ENCODE peak calls at places on chromosomes 5 and 9, in four cellular contexts. One of them, this sample, is unnamed.

GRCh38 chr9:33443504-33444154 is 3.8 kb downstream of the AQP3 start:
- DNase-seq in A549: no peak
- DNase-seq in fibroblast of mammary gland: no peak
- DNase-seq in CD8-positive, alpha-beta T cell: no peak
- DNase-seq in this sample: no peak

GRCh38 chr5:172760933-172761332 is 10.1 kb downstream of the DUSP1 start:
- DNase-seq in A549: no peak
- DNase-seq in fibroblast of mammary gland: no peak
- DNase-seq in CD8-positive, alpha-beta T cell: no peak
- DNase-seq in this sample: no peak

GRCh38 chr5:65248896-65249295 is 232.8 kb downstream of the ADAMTS6 start:
- DNase-seq in A549: no peak
- DNase-seq in fibroblast of mammary gland: no peak
- DNase-seq in CD8-positive, alpha-beta T cell: no peak
- DNase-seq in this sample: no peak

GRCh38 chr9:96139592-96140251 is 162.3 kb downstream of the HSD17B3 start:
- DNase-seq in A549: no peak
- DNase-seq in fibroblast of mammary gland: peak
- DNase-seq in CD8-positive, alpha-beta T cell: no peak
- DNase-seq in this sample: peak

GRCh38 chr9:22103650-22104575 is 94.8 kb upstream of the CDKN2B start:
- DNase-seq in A549: no peak
- DNase-seq in fibroblast of mammary gland: peak
- DNase-seq in CD8-positive, alpha-beta T cell: no peak
- DNase-seq in this sample: peak

GRCh38 chr9:7592321-7593319 is 207.0 kb downstream of the DMAC1 start:
- DNase-seq in A549: no peak
- DNase-seq in fibroblast of mammary gland: no peak
- DNase-seq in CD8-positive, alpha-beta T cell: no peak
- DNase-seq in this sample: no peak

GRCh38 chr9:12838546-12838945 is 63.7 kb downstream of the LURAP1L start:
- DNase-seq in A549: no peak
- DNase-seq in fibroblast of mammary gland: no peak
- DNase-seq in CD8-positive, alpha-beta T cell: no peak
- DNase-seq in this sample: peak

GRCh38 chr9:128251701-128252100 is 24.1 kb downstream of the GOLGA2 start:
- DNase-seq in A549: no peak
- DNase-seq in fibroblast of mammary gland: peak
- DNase-seq in CD8-positive, alpha-beta T cell: no peak
- DNase-seq in this sample: peak

GRCh38 chr5:162410365-162410764 is 342.8 kb downstream of the GABRG2 start:
- DNase-seq in A549: no peak
- DNase-seq in fibroblast of mammary gland: no peak
- DNase-seq in CD8-positive, alpha-beta T cell: no peak
- DNase-seq in this sample: no peak

GRCh38 chr5:54656261-54656728 is 138.7 kb downstream of the SNX18 start:
- DNase-seq in A549: no peak
- DNase-seq in fibroblast of mammary gland: no peak
- DNase-seq in CD8-positive, alpha-beta T cell: no peak
- DNase-seq in this sample: no peak

GRCh38 chr5:163569284-163569683 is 63.9 kb downstream of the MAT2B start:
- DNase-seq in A549: no peak
- DNase-seq in fibroblast of mammary gland: peak
- DNase-seq in CD8-positive, alpha-beta T cell: no peak
- DNase-seq in this sample: peak

GRCh38 chr9:136853596-136854112 is 1.5 kb downstream of the MAMDC4 start:
- DNase-seq in A549: no peak
- DNase-seq in fibroblast of mammary gland: no peak
- DNase-seq in CD8-positive, alpha-beta T cell: no peak
- DNase-seq in this sample: no peak
- TF ChIP-seq CTCF in A549: no peak
- TF ChIP-seq CTCF in fibroblast of mammary gland: no peak
- TF ChIP-seq CTCF in CD8-positive, alpha-beta T cell: no peak
- TF ChIP-seq CTCF in this sample: no peak

GRCh38 chr5:56480305-56481146 is 247.4 kb upstream of the ANKRD55 start:
- DNase-seq in A549: no peak
- DNase-seq in fibroblast of mammary gland: peak
- DNase-seq in CD8-positive, alpha-beta T cell: peak
- DNase-seq in this sample: peak

GRCh38 chr5:56479126-56479525 is 246.0 kb upstream of the ANKRD55 start:
- DNase-seq in A549: no peak
- DNase-seq in fibroblast of mammary gland: no peak
- DNase-seq in CD8-positive, alpha-beta T cell: no peak
- DNase-seq in this sample: no peak

GRCh38 chr5:56481147-56481997 is 248.2 kb upstream of the ANKRD55 start:
- DNase-seq in A549: peak
- DNase-seq in fibroblast of mammary gland: peak
- DNase-seq in CD8-positive, alpha-beta T cell: peak
- DNase-seq in this sample: peak

GRCh38 chr5:56478062-56478461 is 244.9 kb upstream of the ANKRD55 start:
- DNase-seq in A549: no peak
- DNase-seq in fibroblast of mammary gland: no peak
- DNase-seq in CD8-positive, alpha-beta T cell: no peak
- DNase-seq in this sample: no peak

DNA sequence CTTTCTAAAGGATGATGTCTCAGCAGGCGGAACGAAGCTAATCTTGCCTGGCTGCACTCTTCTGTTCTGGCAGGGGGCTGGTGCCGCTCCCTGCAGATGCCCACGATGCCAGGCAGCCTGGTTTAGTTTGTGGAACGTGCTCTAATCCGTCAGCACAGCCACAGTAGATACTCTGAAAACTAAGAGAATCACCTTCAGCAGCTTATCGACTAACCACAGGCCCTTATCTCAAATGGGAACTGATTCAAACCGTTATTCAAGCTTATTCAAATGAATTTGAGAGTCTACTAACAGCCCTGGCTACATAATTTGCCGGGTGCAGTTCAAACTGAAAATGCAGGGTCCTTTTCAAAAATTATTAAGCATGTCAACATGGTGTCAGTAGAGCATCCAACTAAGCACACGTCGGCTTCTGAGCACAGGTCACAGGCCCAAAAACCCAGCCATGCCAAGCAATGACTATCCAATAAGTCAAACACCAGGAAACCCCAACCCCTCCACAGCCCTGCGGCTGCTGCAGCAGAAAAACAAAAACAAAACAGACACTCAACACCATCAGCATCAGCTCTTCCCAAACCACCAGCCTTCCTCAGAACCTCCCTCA is 246.7 kb upstream of the ANKRD55 start:
- DNase-seq in A549: no peak
- DNase-seq in fibroblast of mammary gland: no peak
- DNase-seq in CD8-positive, alpha-beta T cell: peak
- DNase-seq in this sample: no peak
- H3K4me3 ChIP-seq in A549: no peak
- H3K4me3 ChIP-seq in fibroblast of mammary gland: no peak
- H3K4me3 ChIP-seq in CD8-positive, alpha-beta T cell: no peak
- H3K4me3 ChIP-seq in this sample: peak

GRCh38 chr9:2620876-2621677 is 510 bp upstream of the VLDLR start:
- DNase-seq in A549: peak
- DNase-seq in fibroblast of mammary gland: peak
- DNase-seq in CD8-positive, alpha-beta T cell: peak
- DNase-seq in this sample: peak
- TF ChIP-seq CTCF in A549: no peak
- TF ChIP-seq CTCF in fibroblast of mammary gland: peak
- TF ChIP-seq CTCF in CD8-positive, alpha-beta T cell: no peak
- TF ChIP-seq CTCF in this sample: no peak

GRCh38 chr5:14787801-14788579 is 83.6 kb downstream of the ANKH start:
- DNase-seq in A549: no peak
- DNase-seq in fibroblast of mammary gland: no peak
- DNase-seq in CD8-positive, alpha-beta T cell: no peak
- DNase-seq in this sample: no peak
- H3K4me3 ChIP-seq in A549: no peak
- H3K4me3 ChIP-seq in fibroblast of mammary gland: no peak
- H3K4me3 ChIP-seq in CD8-positive, alpha-beta T cell: no peak
- H3K4me3 ChIP-seq in this sample: no peak

GRCh38 chr5:96439477-96440184 is 6.6 kb upstream of the PCSK1 start:
- DNase-seq in A549: no peak
- DNase-seq in fibroblast of mammary gland: peak
- DNase-seq in CD8-positive, alpha-beta T cell: no peak
- DNase-seq in this sample: no peak
- TF ChIP-seq CTCF in A549: peak
- TF ChIP-seq CTCF in fibroblast of mammary gland: peak
- TF ChIP-seq CTCF in CD8-positive, alpha-beta T cell: no peak
- TF ChIP-seq CTCF in this sample: peak

GRCh38 chr5:180136661-180137381 is 65.3 kb upstream of the RNF130 start:
- DNase-seq in A549: no peak
- DNase-seq in fibroblast of mammary gland: no peak
- DNase-seq in CD8-positive, alpha-beta T cell: no peak
- DNase-seq in this sample: no peak
- H3K4me3 ChIP-seq in A549: no peak
- H3K4me3 ChIP-seq in fibroblast of mammary gland: no peak
- H3K4me3 ChIP-seq in CD8-positive, alpha-beta T cell: no peak
- H3K4me3 ChIP-seq in this sample: no peak

GRCh38 chr5:62308439-62308838 is 2.4 kb downstream of the KIF2A start:
- DNase-seq in A549: no peak
- DNase-seq in fibroblast of mammary gland: no peak
- DNase-seq in CD8-positive, alpha-beta T cell: no peak
- DNase-seq in this sample: no peak

GRCh38 chr5:62305358-62305714 is 670 bp upstream of the KIF2A start:
- DNase-seq in A549: no peak
- DNase-seq in fibroblast of mammary gland: no peak
- DNase-seq in CD8-positive, alpha-beta T cell: no peak
- DNase-seq in this sample: no peak

GRCh38 chr5:62307364-62307689 is 1.3 kb downstream of the KIF2A start:
- DNase-seq in A549: no peak
- DNase-seq in fibroblast of mammary gland: no peak
- DNase-seq in CD8-positive, alpha-beta T cell: no peak
- DNase-seq in this sample: no peak

GRCh38 chr5:62306494-62307363 is 723 bp downstream of the KIF2A start:
- DNase-seq in A549: peak
- DNase-seq in fibroblast of mammary gland: peak
- DNase-seq in CD8-positive, alpha-beta T cell: peak
- DNase-seq in this sample: peak

GRCh38 chr5:62305715-62306493 is at the start of gene KIF2A:
- DNase-seq in A549: peak
- DNase-seq in fibroblast of mammary gland: peak
- DNase-seq in CD8-positive, alpha-beta T cell: peak
- DNase-seq in this sample: peak
- TF ChIP-seq CTCF in A549: no peak
- TF ChIP-seq CTCF in fibroblast of mammary gland: no peak
- TF ChIP-seq CTCF in CD8-positive, alpha-beta T cell: no peak
- TF ChIP-seq CTCF in this sample: no peak

DNA sequence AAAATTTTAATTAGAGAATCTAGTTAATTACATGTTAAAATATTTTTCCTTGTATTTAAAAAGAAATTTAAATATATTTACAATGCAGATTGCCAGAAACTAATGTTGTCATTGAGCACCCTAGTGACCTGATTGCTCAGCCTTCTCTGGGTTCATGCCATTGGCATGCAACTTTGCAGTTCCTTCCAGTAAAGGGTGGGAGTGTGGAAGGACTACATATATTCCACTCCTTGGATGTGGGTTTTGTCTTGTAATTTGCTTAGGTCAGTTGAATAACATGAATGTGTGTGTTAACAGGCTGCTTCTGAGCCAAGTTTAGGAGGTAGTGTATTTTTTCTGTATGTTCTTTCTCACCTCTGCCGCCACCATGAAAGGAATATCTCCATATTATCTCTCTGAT is 1929.7 kb upstream of the CDH6 start:
- DNase-seq in A549: no peak
- DNase-seq in fibroblast of mammary gland: no peak
- DNase-seq in CD8-positive, alpha-beta T cell: no peak
- DNase-seq in this sample: no peak
- H3K4me3 ChIP-seq in A549: no peak
- H3K4me3 ChIP-seq in fibroblast of mammary gland: no peak
- H3K4me3 ChIP-seq in CD8-positive, alpha-beta T cell: no peak
- H3K4me3 ChIP-seq in this sample: no peak